ENCODE peak calls at places on chromosome 13, in six cellular contexts. W is AG04450, N is ascending aorta, U is tibial nerve, X is thoracic aorta, Z is bronchial epithelial cell. V is an unnamed sample.
A peak's percentile ranks its signal among the peaks of the same experiment; 100 is the strongest.

GRCh38 chr13:79451500-79451962 is 29.4 kb upstream of the NDFIP2 start:
- DNase-seq in Z (peak; percentile 89), U (no peak), N (no peak), X (no peak), W (peak; percentile 43), V (no peak)

GRCh38 chr13:76379341-76380105 is 506.7 kb downstream of the KCTD12 start:
- DNase-seq in N (no peak), W (no peak), X (no peak), Z (peak; percentile 76), U (no peak), V (no peak)

GRCh38 chr13:114104626-114105350 is 27.6 kb downstream of the RASA3 start:
- DNase-seq in U (peak; percentile 11), Z (no peak), X (no peak), W (no peak), N (peak; percentile 58), V (no peak)

GRCh38 chr13:79811170-79811569 is 330.2 kb downstream of the NDFIP2 start:
- DNase-seq in N (no peak), X (no peak), W (no peak), U (no peak), Z (no peak), V (no peak)

GRCh38 chr13:113864303-113864890 is 521 bp upstream of the GAS6 start:
- DNase-seq in X (no peak), N (no peak), Z (peak; percentile 19), W (no peak), U (no peak), V (no peak)

GRCh38 chr13:98998831-98999634 is 21.2 kb upstream of the DOCK9 start:
- DNase-seq in Z (no peak), W (no peak), X (no peak), N (no peak), U (no peak), V (no peak)

GRCh38 chr13:114074671-114075315 is 57.6 kb downstream of the RASA3 start:
- DNase-seq in N (no peak), W (no peak), U (peak; percentile 12), Z (no peak), X (no peak), V (no peak)

GRCh38 chr13:24032252-24032651 is 128.3 kb upstream of the SPATA13 start:
- DNase-seq in U (no peak), Z (no peak), X (no peak), W (peak; percentile 65), N (no peak), V (no peak)

GRCh38 chr13:20193924-20194631 is 1.3 kb upstream of the GJB2 start:
- DNase-seq in X (no peak), N (no peak), Z (peak; percentile 70), W (no peak), U (no peak), V (no peak)

GRCh38 chr13:48891586-48891985 is 84.1 kb upstream of the FNDC3A start:
- DNase-seq in W (no peak), X (no peak), Z (peak; percentile 81), N (no peak), U (no peak), V (no peak)

GRCh38 chr13:109517516-109517915 is 268.9 kb downstream of the IRS2 start:
- DNase-seq in U (no peak), Z (peak; percentile 29), W (no peak), N (no peak), X (no peak), V (no peak)

GRCh38 chr13:106734185-106734584 is 166.2 kb upstream of the ARGLU1 start:
- DNase-seq in U (no peak), Z (no peak), W (no peak), X (no peak), N (no peak), V (no peak)

GRCh38 chr13:106736941-106737340 is 169.0 kb upstream of the ARGLU1 start:
- DNase-seq in U (no peak), N (no peak), Z (no peak), X (no peak), W (no peak), V (no peak)

DNA sequence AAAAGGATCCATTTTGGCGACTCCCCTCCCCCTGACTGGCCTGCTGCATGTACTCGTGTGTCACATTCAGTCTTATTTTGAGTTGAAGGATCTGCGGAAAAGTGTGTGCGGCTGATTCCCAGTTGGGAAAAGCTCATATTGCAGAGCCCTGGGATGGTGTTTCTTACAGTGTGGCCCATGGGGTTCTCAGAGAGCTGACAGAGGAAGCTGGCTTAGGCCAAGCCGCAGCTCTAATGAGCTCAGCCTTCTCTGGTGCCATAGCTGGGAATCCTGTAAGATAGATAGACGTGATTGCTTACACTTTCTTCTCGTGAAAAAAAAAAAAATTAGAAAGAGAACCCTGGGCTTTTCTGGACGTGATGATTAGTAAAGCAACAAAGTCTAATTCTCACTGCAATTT is 170.3 kb upstream of the ARGLU1 start:
- DNase-seq in N (no peak), U (no peak), W (no peak), X (no peak), Z (no peak), V (no peak)
- TF ChIP-seq CTCF in N (no peak), U (no peak), W (no peak), X (no peak), Z (no peak), V (no peak)

DNA sequence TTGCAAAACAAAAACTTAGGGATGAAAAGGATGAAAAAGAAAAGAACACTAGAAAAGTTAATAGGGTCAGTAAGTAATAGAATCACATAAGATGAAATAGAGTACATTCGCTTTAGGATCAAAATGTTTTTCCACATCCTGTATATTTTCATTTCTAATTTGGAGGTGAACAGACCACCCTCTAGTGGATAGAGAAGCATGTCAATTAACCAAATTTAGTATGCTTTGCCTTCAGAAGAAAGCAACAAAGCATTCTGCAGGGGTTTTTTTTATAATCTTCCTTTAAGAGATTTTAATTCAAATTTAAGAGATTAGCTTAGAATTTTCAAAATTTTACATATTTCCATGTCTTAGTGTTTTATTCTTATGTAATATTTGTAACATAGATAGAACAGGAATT is 610.9 kb upstream of the SGCG start:
- DNase-seq in Z (no peak), W (no peak), X (no peak), U (no peak), N (no peak), V (no peak)
- TF ChIP-seq CTCF in Z (no peak), W (no peak), X (no peak), U (no peak), N (no peak), V (no peak)

GRCh38 chr13:63455938-63456337 is 2040.3 kb upstream of the PCDH20 start:
- DNase-seq in X (no peak), U (no peak), W (no peak), Z (no peak), N (no peak), V (no peak)
- TF ChIP-seq CTCF in X (no peak), U (no peak), W (peak; percentile 19), Z (no peak), N (no peak), V (peak; percentile 68)

GRCh38 chr13:100520936-100521765 is 67.4 kb downstream of the GGACT start:
- DNase-seq in U (no peak), W (no peak), Z (no peak), N (no peak), X (no peak), V (no peak)
- TF ChIP-seq CTCF in U (no peak), W (no peak), Z (no peak), N (no peak), X (no peak), V (no peak)

GRCh38 chr13:37138169-37138568 is 32.7 kb upstream of the CSNK1A1L start:
- DNase-seq in X (no peak), U (no peak), W (no peak), Z (peak; percentile 27), N (no peak), V (no peak)
- TF ChIP-seq CTCF in X (no peak), U (no peak), W (peak; percentile 31), Z (peak; percentile 23), N (no peak), V (no peak)

GRCh38 chr13:50128406-50129048 is 113.3 kb downstream of the KCNRG start:
- DNase-seq in N (no peak), W (no peak), Z (no peak), U (no peak), X (no peak), V (no peak)
- TF ChIP-seq CTCF in N (no peak), W (no peak), Z (no peak), U (no peak), X (no peak), V (no peak)

GRCh38 chr13:74253161-74253560 is 119.0 kb upstream of the KLF12 start:
- DNase-seq in N (no peak), W (no peak), U (no peak), Z (no peak), X (no peak), V (no peak)
- TF ChIP-seq CTCF in N (no peak), W (no peak), U (no peak), Z (no peak), X (no peak), V (no peak)

GRCh38 chr13:95660981-95661581 is 15.9 kb upstream of the DNAJC3 start:
- DNase-seq in N (no peak), U (no peak), W (no peak), Z (peak; percentile 54), X (no peak), V (peak; percentile 14)
- TF ChIP-seq CTCF in N (no peak), U (no peak), W (peak; percentile 67), Z (peak; percentile 41), X (peak; percentile 24), V (peak; percentile 80)

DNA sequence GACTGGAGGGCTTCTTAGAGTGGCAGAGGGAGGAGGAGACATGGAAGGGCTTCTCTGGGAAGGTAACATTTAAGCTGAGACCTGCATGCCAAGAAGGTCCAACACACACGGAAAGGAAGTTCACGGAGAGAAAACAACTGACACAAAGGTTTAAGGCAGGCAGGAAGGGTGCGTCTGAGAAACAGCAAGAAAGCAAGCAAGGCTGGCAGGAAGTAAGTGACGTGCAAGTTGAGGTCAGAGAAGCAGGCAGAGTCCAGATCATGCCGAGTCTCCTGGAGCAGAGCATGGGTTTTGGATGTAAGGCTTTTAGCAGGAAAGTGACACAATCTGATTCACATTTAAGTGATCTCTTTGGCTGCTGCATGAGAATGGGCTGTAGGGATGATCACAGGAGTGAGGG is 60.5 kb downstream of the ATP7B start:
- DNase-seq in N (no peak), Z (no peak), X (no peak), W (no peak), U (no peak), V (no peak)
- TF ChIP-seq CTCF in N (no peak), Z (no peak), X (no peak), W (no peak), U (no peak), V (no peak)

V was measured in endothelial cell.